ENCODE peak calls at places on chromosomes 2 and 18, in four cellular contexts. H, O, Z and R are unnamed samples.

GRCh38 chr2:150296795-150297546 is 190.5 kb downstream of the RND3 start:
- DNase-seq in H (peak; percentile 53), O (no peak), Z (no peak), R (no peak)

GRCh38 chr2:88211809-88212154 is 41.6 kb downstream of the THNSL2 start:
- DNase-seq in H (no peak), O (no peak), Z (no peak), R (no peak)

GRCh38 chr18:8188196-8188595 is 421.0 kb upstream of the RAB12 start:
- DNase-seq in H (peak; percentile 71), O (no peak), Z (no peak), R (no peak)

GRCh38 chr18:6509417-6510198 is 94.9 kb upstream of the L3MBTL4 start:
- DNase-seq in H (no peak), O (no peak), Z (no peak), R (no peak)

GRCh38 chr2:136381722-136382633 is 264.0 kb upstream of the CXCR4 start:
- DNase-seq in H (no peak), O (no peak), Z (peak; percentile 71), R (no peak)

GRCh38 chr2:241797441-241798080 is 11.4 kb upstream of the NEU4 start:
- DNase-seq in H (no peak), O (peak; percentile 6), Z (no peak), R (no peak)

GRCh38 chr2:17805166-17805565 is 11.1 kb upstream of the MSGN1 start:
- DNase-seq in H (no peak), O (no peak), Z (no peak), R (no peak)

GRCh38 chr2:106062627-106063026 is 131.5 kb downstream of the UXS1 start:
- DNase-seq in H (no peak), O (no peak), Z (no peak), R (no peak)

GRCh38 chr2:188078544-188078943 is 213.1 kb upstream of the GULP1 start:
- DNase-seq in H (no peak), O (no peak), Z (no peak), R (no peak)

GRCh38 chr18:35136248-35136647 is 95.0 kb downstream of the MAPRE2 start:
- DNase-seq in H (no peak), O (no peak), Z (no peak), R (no peak)

GRCh38 chr18:5197032-5197434 is at the start of gene AKAIN1:
- DNase-seq in H (peak; percentile 6), O (peak; percentile 86), Z (peak; percentile 38), R (no peak)

GRCh38 chr18:36215577-36215976 is 28.3 kb downstream of the MOCOS start:
- DNase-seq in H (no peak), O (no peak), Z (no peak), R (no peak)

GRCh38 chr2:47227532-47228166 is 72.5 kb upstream of the STPG4 start:
- DNase-seq in H (no peak), O (no peak), Z (no peak), R (no peak)

GRCh38 chr2:136207030-136207623 is 89.2 kb upstream of the CXCR4 start:
- DNase-seq in H (no peak), O (no peak), Z (peak; percentile 22), R (peak; percentile 95)

GRCh38 chr18:63677490-63678225 is 16.0 kb upstream of the SERPINB3 start:
- DNase-seq in H (peak; percentile 79), O (no peak), Z (no peak), R (peak; percentile 6)

GRCh38 chr2:45929674-45930395 is 278.4 kb downstream of the PRKCE start:
- DNase-seq in H (no peak), O (no peak), Z (no peak), R (no peak)

GRCh38 chr18:59047321-59047991 is 92.2 kb upstream of the SEC11C start:
- DNase-seq in H (no peak), O (no peak), Z (no peak), R (no peak)

GRCh38 chr2:159880729-159881128 is 82.7 kb upstream of the CD302 start:
- DNase-seq in H (no peak), O (no peak), Z (no peak), R (no peak)

GRCh38 chr2:48284624-48285212 is 245.2 kb upstream of the STON1 start:
- DNase-seq in H (no peak), O (no peak), Z (no peak), R (no peak)

GRCh38 chr2:160005476-160005875 is 56.9 kb downstream of the PLA2R1 start:
- DNase-seq in H (no peak), O (no peak), Z (no peak), R (no peak)

GRCh38 chr2:174682578-174683391 is 81.5 kb downstream of the CHRNA1 start:
- DNase-seq in H (no peak), O (peak; percentile 80), Z (peak; percentile 62), R (peak; percentile 80)

GRCh38 chr2:25784408-25784807 is 93.9 kb downstream of the ASXL2 start:
- DNase-seq in H (no peak), O (no peak), Z (no peak), R (no peak)

GRCh38 chr18:48260237-48260636 is 148.9 kb downstream of the ZBTB7C start:
- DNase-seq in H (no peak), O (no peak), Z (no peak), R (no peak)

GRCh38 chr2:52258038-52258437 is 1226.1 kb upstream of the NRXN1 start:
- DNase-seq in H (no peak), O (no peak), Z (no peak), R (no peak)

GRCh38 chr2:160299540-160299939 is 99.5 kb upstream of the ITGB6 start:
- DNase-seq in H (no peak), O (no peak), Z (no peak), R (no peak)

GRCh38 chr2:77521931-77522470 is at the start of gene LRRTM4:
- DNase-seq in H (no peak), O (peak; percentile 6), Z (no peak), R (peak; percentile 40)

GRCh38 chr2:43326116-43326825 is 99.9 kb upstream of the ZFP36L2 start:
- DNase-seq in H (no peak), O (no peak), Z (no peak), R (no peak)

GRCh38 chr18:3230401-3231334 is 10.9 kb upstream of the MYOM1 start:
- DNase-seq in H (no peak), O (no peak), Z (no peak), R (no peak)

GRCh38 chr18:31572368-31572767 is 19.3 kb upstream of the TTR start:
- DNase-seq in H (no peak), O (no peak), Z (no peak), R (no peak)

GRCh38 chr2:127455566-127456493 is 37.6 kb downstream of the PROC start:
- DNase-seq in H (no peak), O (no peak), Z (no peak), R (no peak)

GRCh38 chr2:175627405-175627804 is 374.7 kb downstream of the LNPK start:
- DNase-seq in H (no peak), O (no peak), Z (no peak), R (no peak)

GRCh38 chr2:99928472-99929053 is 213.8 kb downstream of the AFF3 start:
- DNase-seq in H (no peak), O (no peak), Z (no peak), R (no peak)

GRCh38 chr18:582465-582864 is 2.3 kb downstream of the CETN1 start:
- DNase-seq in H (no peak), O (no peak), Z (no peak), R (no peak)

GRCh38 chr18:79546781-79547272 is 132.8 kb upstream of the CTDP1 start:
- DNase-seq in H (no peak), O (no peak), Z (no peak), R (no peak)

GRCh38 chr2:88841224-88841929 is 149.9 kb downstream of the RPIA start:
- DNase-seq in H (no peak), O (no peak), Z (no peak), R (no peak)

GRCh38 chr2:144137705-144138428 is 382.1 kb downstream of the ZEB2 start:
- DNase-seq in H (no peak), O (no peak), Z (no peak), R (peak; percentile 33)

GRCh38 chr2:101616411-101616810 is 81.1 kb upstream of the MAP4K4 start:
- DNase-seq in H (peak; percentile 48), O (no peak), Z (no peak), R (no peak)